ENCODE peak calls at places on chromosomes 13 and 19, in eight cellular contexts. U is A549, P is prostate gland, D is HCT116, N is body of pancreas, I is stomach, S is adrenal gland, V is lower leg skin. B is an unnamed sample.

GRCh38 chr13:23921451-23921888 is 24.2 kb upstream of the C1QTNF9B start:
- DNase-seq in I (no peak), N (no peak), P (peak), V (no peak), D (peak), S (no peak), U (no peak), B (no peak)

GRCh38 chr13:108213946-108214345 is 1.4 kb downstream of the LIG4 start:
- DNase-seq in P (no peak), N (no peak), I (no peak), S (no peak), D (no peak), V (no peak), U (no peak), B (no peak)

GRCh38 chr13:109749365-109749764 is 37.0 kb downstream of the IRS2 start:
- DNase-seq in S (no peak), P (no peak), U (no peak), D (no peak), I (no peak), N (no peak), V (no peak), B (no peak)

GRCh38 chr13:89287381-89287780 is 1616.2 kb downstream of the SLITRK5 start:
- DNase-seq in I (no peak), D (no peak), V (no peak), N (no peak), P (no peak), U (no peak), S (no peak), B (no peak)

GRCh38 chr13:42107006-42107405 is 58.6 kb downstream of the DGKH start:
- DNase-seq in N (no peak), U (no peak), P (no peak), S (no peak), I (no peak), V (no peak), D (no peak), B (no peak)

GRCh38 chr19:18514800-18515682 is 6.8 kb downstream of the ELL start:
- DNase-seq in U (no peak), P (no peak), S (peak), N (peak), D (no peak), V (peak), I (peak), B (peak)

GRCh38 chr13:40779049-40779448 is 8.1 kb upstream of the MRPS31 start:
- DNase-seq in U (no peak), S (no peak), N (no peak), I (no peak), P (no peak), D (no peak), V (no peak), B (no peak)

GRCh38 chr13:41050041-41050440 is 11.3 kb upstream of the WBP4 start:
- DNase-seq in U (no peak), S (no peak), I (no peak), D (no peak), N (no peak), P (no peak), V (no peak), B (no peak)

GRCh38 chr19:29677001-29677781 is 11.9 kb downstream of the PLEKHF1 start:
- DNase-seq in U (no peak), I (no peak), D (no peak), P (no peak), V (no peak), N (no peak), S (no peak), B (no peak)

GRCh38 chr13:106118050-106118449 is 417.4 kb downstream of the EFNB2 start:
- DNase-seq in P (no peak), I (no peak), S (no peak), U (no peak), V (no peak), D (no peak), N (no peak), B (no peak)

GRCh38 chr13:104416973-104417372 is 1350.8 kb upstream of the SLC10A2 start:
- DNase-seq in D (no peak), N (no peak), I (no peak), P (no peak), S (no peak), V (no peak), U (no peak), B (no peak)

GRCh38 chr19:53908933-53909415 is at the start of gene CACNG7:
- DNase-seq in V (no peak), U (no peak), P (no peak), N (no peak), I (no peak), S (no peak), D (no peak), B (no peak)

GRCh38 chr19:4061178-4061682 is 5.5 kb downstream of the ZBTB7A start:
- DNase-seq in S (peak), V (peak), N (peak), U (no peak), D (no peak), I (peak), P (peak), B (peak)
- TF ChIP-seq POLR2A in S (no peak), V (no peak), N (no peak), U (no peak), D (no peak), I (no peak), P (peak), B (no peak)

GRCh38 chr13:82678052-82678451 is 1204.2 kb downstream of the SLITRK1 start:
- DNase-seq in P (no peak), V (no peak), U (no peak), I (no peak), S (no peak), D (no peak), N (no peak), B (no peak)

DNA sequence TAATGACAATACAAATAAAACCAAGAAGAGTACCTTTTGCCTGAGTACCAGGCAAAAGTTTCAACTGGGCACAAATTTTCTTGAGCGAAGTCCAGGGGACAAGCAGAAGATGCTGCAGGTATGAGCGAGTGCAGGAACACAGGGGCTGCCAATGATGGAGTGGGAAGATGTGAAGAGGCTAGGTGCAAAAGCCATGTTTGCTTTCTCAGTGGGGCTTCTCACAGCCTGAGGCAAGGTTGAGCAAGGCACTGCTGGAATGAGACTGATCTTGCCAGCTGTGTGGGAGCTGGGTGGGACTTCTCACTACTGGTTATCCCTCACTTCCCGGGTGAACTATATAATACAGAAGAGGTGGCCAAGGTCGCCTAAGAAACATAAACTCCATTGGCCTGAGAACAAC is 1200.7 kb downstream of the SLITRK1 start:
- DNase-seq in S (no peak), N (no peak), V (no peak), I (no peak), D (no peak), U (no peak), P (no peak), B (no peak)
- TF ChIP-seq POLR2A in S (no peak), N (no peak), V (no peak), I (no peak), D (no peak), U (no peak), P (no peak), B (no peak)

GRCh38 chr13:29849731-29850212 is 645 bp downstream of the UBL3 start:
- DNase-seq in S (peak), U (peak), V (peak), N (peak), I (peak), D (no peak), P (peak), B (no peak)
- TF ChIP-seq POLR2A in S (peak), U (no peak), V (no peak), N (no peak), I (no peak), D (no peak), P (no peak), B (peak)

GRCh38 chr19:41545547-41545946 is 30.4 kb upstream of the CEACAM21 start:
- DNase-seq in D (no peak), U (no peak), I (no peak), N (no peak), V (no peak), P (no peak), S (no peak), B (no peak)
- TF ChIP-seq POLR2A in D (no peak), U (no peak), I (no peak), N (no peak), V (no peak), P (no peak), S (no peak), B (no peak)

DNA sequence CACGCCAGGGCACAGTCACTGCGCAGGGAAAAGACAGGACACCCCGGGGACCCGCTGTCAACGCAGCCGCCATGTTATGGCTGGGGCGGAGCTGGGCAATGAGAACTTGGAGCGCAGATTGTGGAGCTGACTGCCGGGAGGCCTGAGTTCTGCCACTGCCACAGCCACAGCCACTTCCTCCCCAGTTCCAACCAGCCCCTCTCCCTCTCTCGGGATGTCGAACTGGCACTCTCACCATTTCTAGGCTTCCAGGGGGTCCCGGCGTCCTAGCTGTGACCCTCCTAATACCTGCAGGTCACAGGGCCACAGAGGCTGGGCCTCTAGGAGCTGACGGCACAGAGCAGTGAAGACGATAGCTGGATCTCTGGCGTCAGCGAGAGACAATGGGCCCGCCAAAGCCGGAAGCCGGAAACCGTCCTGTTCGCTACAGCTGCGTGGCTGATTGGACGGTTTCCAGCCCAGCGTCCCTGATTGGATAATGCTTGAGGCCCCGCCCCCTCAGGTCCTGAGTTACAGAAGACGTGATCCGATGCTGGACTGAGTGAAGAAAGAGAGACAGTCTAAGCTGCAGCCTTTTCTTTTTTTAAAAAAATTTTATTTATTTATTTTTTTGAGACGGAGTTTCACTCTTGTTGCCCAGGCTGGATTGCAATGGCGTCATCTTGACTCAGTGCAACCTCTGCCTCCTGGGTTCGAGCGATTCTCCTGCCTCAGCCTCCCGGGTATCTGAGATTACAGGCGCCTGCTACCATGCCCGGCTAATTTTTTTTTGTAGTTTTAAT is at the start of gene ZNF506:
- DNase-seq in D (no peak), U (peak), P (peak), S (peak), I (peak), V (peak), N (peak), B (peak)
- TF ChIP-seq POLR2A in D (no peak), U (no peak), P (peak), S (peak), I (no peak), V (no peak), N (peak), B (no peak)

DNA sequence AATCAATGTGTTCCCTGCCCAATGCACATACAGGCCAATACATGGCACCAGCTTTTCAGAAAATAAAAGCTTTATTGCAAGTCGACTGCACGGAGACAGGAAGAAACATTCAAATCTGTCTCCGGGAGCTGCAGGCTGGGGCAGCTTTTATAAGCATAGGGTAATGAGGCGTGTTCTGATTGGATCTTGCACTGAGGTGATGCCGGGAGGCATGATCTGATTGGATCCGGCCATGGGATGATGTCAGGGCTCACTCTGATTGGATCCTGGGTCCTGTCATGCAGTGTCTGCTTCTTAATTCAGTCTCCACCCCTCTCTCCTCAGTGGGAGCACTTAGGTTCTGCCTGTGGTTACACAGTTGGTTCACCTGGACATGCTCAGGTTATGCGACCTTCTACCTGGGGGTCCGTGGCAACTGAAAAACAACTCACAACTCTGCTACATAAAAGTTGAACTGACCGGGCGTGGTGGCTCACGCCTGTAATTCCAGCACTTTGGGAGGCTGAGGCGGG is 11.8 kb upstream of the FBN3 start:
- DNase-seq in N (peak), P (no peak), I (peak), D (peak), V (no peak), U (no peak), S (no peak), B (no peak)
- TF ChIP-seq POLR2A in N (peak), P (no peak), I (no peak), D (peak), V (no peak), U (no peak), S (no peak), B (no peak)

GRCh38 chr19:11187409-11187808 is 9.9 kb downstream of the KANK2 start:
- DNase-seq in D (no peak), I (no peak), V (no peak), S (no peak), U (no peak), P (no peak), N (no peak), B (no peak)

GRCh38 chr19:11191273-11191755 is 6.0 kb downstream of the KANK2 start:
- DNase-seq in U (peak), N (peak), P (no peak), D (no peak), I (peak), V (peak), S (peak), B (peak)

GRCh38 chr19:11192957-11193939 is 4.1 kb downstream of the KANK2 start:
- DNase-seq in D (no peak), U (no peak), S (no peak), I (no peak), P (no peak), N (no peak), V (no peak), B (no peak)

GRCh38 chr19:11191934-11192333 is 5.4 kb downstream of the KANK2 start:
- DNase-seq in U (no peak), N (no peak), I (no peak), S (no peak), D (no peak), V (no peak), P (no peak), B (no peak)

DNA sequence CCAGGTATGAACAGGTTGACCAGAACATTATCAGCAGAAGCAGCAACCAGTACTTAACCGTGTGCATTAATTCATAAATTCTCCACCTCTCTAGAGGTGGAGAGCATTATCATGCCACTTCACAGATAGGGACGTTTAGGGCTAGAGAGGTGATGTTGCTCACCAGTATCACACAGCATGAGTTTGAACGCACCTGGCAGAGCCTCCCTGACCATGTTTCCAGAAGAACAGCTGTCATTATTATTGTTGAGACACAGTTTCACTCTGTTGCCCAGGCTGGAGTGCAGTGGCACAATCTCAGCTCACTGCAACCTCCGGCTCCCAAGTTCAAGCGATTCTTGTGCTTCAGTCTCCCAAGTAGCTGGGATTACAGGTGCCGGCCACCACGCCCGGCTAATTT is 6.8 kb downstream of the KANK2 start:
- DNase-seq in I (no peak), V (no peak), P (no peak), N (no peak), D (no peak), S (no peak), U (no peak), B (no peak)
- TF ChIP-seq POLR2A in I (no peak), V (no peak), P (no peak), N (no peak), D (no peak), S (no peak), U (no peak), B (no peak)

GRCh38 chr19:42048992-42049391 is 21.0 kb downstream of the GRIK5 start:
- DNase-seq in U (no peak), D (no peak), S (no peak), P (peak), N (no peak), V (no peak), I (no peak), B (no peak)
- TF ChIP-seq POLR2A in U (no peak), D (no peak), S (no peak), P (no peak), N (no peak), V (no peak), I (no peak), B (no peak)

DNA sequence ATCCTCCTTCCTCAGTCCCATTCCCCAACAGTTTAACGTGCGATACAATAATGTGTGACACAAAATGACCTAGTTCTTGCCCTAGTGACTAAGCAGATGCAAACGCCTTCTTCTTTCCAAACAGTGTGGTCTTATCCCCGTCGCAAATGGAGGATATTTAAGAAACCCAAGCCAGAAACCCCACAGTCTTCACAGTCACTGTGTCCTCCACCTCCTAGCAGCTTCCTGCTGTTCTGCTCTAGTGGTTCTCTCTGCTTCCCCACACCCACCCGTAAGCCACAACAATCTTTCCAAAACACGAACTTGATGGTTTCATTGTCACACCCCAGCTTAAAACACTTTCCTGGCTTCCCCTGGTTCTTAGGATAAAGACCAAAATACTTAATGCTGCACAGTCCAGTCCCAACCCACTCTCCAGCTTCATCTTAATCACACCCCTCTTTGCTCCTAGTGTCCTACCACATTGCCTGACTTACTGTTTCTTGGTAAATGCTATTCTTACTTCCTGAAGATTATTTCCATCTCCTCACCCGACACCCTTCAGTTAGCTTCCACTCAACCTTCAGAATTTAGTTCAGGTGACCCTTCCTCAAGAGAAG is 32.3 kb downstream of the ITM2B start:
- DNase-seq in U (no peak), S (no peak), I (no peak), D (no peak), N (no peak), V (no peak), P (no peak), B (no peak)
- TF ChIP-seq POLR2A in U (no peak), S (no peak), I (no peak), D (no peak), N (no peak), V (no peak), P (no peak), B (no peak)